ENCODE peak calls at places on chromosomes 6 and 20, in six cellular contexts. One of them, this sample, is unnamed.

GRCh38 chr20:33299111-33299603 is 16.1 kb downstream of the BPIFB1 start:
- DNase-seq in cardiac septum: peak; percentile 79
- DNase-seq in aorta: peak; percentile 56
- DNase-seq in coronary artery: no peak
- DNase-seq in Kasumi-1: peak; percentile 64
- DNase-seq in foreskin fibroblast: peak; percentile 29
- DNase-seq in this sample: peak; percentile 26

GRCh38 chr20:40953856-40954255 is 74.8 kb upstream of the TOP1 start:
- DNase-seq in cardiac septum: no peak
- DNase-seq in aorta: no peak
- DNase-seq in coronary artery: no peak
- DNase-seq in Kasumi-1: no peak
- DNase-seq in foreskin fibroblast: peak; percentile 93
- DNase-seq in this sample: no peak

GRCh38 chr6:158713469-158713868 is 63.6 kb downstream of the SYTL3 start:
- DNase-seq in cardiac septum: no peak
- DNase-seq in aorta: no peak
- DNase-seq in coronary artery: no peak
- DNase-seq in Kasumi-1: no peak
- DNase-seq in foreskin fibroblast: no peak
- DNase-seq in this sample: no peak

GRCh38 chr6:157075549-157076426 is 247.5 kb downstream of the TMEM242 start:
- DNase-seq in cardiac septum: no peak
- DNase-seq in aorta: no peak
- DNase-seq in coronary artery: no peak
- DNase-seq in Kasumi-1: no peak
- DNase-seq in foreskin fibroblast: peak; percentile 24
- DNase-seq in this sample: no peak

GRCh38 chr20:55216525-55217242 is 741.3 kb downstream of the DOK5 start:
- DNase-seq in cardiac septum: no peak
- DNase-seq in aorta: no peak
- DNase-seq in coronary artery: no peak
- DNase-seq in Kasumi-1: no peak
- DNase-seq in foreskin fibroblast: no peak
- DNase-seq in this sample: no peak

GRCh38 chr6:140434761-140435160 is 1060.3 kb upstream of the CITED2 start:
- DNase-seq in cardiac septum: no peak
- DNase-seq in aorta: no peak
- DNase-seq in coronary artery: no peak
- DNase-seq in Kasumi-1: no peak
- DNase-seq in foreskin fibroblast: peak; percentile 72
- DNase-seq in this sample: no peak

GRCh38 chr6:11769244-11769643 is 9.4 kb downstream of the ADTRP start:
- DNase-seq in cardiac septum: no peak
- DNase-seq in aorta: no peak
- DNase-seq in coronary artery: peak; percentile 33
- DNase-seq in Kasumi-1: no peak
- DNase-seq in foreskin fibroblast: no peak
- DNase-seq in this sample: no peak

GRCh38 chr20:17624070-17624469 is 54.2 kb downstream of the DSTN start:
- DNase-seq in cardiac septum: peak; percentile 39
- DNase-seq in aorta: peak; percentile 24
- DNase-seq in coronary artery: peak; percentile 62
- DNase-seq in Kasumi-1: no peak
- DNase-seq in foreskin fibroblast: no peak
- DNase-seq in this sample: no peak

GRCh38 chr6:39956951-39957350 is 22.7 kb upstream of the MOCS1 start:
- DNase-seq in cardiac septum: no peak
- DNase-seq in aorta: no peak
- DNase-seq in coronary artery: no peak
- DNase-seq in Kasumi-1: no peak
- DNase-seq in foreskin fibroblast: no peak
- DNase-seq in this sample: no peak